ENCODE peak calls at places on chromosomes 2 and 18, in nine cellular contexts. A, U, V, W, T, B, C, J and Y are unnamed samples.
A peak's percentile ranks its signal among the peaks of the same experiment; 100 is the strongest.

GRCh38 chr2:183718246-183718645 is 594.0 kb downstream of the NUP35 start:
- DNase-seq in A (no peak), U (no peak), V (no peak), W (no peak), T (no peak), B (no peak), C (no peak), J (no peak), Y (no peak)

GRCh38 chr2:242098445-242099128 is 229.1 kb downstream of the RTP5 start:
- DNase-seq in A (no peak), U (no peak), V (no peak), W (peak; percentile 40), T (no peak), B (no peak), C (no peak), J (no peak), Y (no peak)

GRCh38 chr2:143128681-143129580 is at the start of gene ARHGAP15:
- DNase-seq in A (no peak), U (no peak), V (no peak), W (peak; percentile 91), T (no peak), B (no peak), C (no peak), J (no peak), Y (peak; percentile 44)

GRCh38 chr2:128308889-128309288 is 9.8 kb downstream of the HS6ST1 start:
- DNase-seq in A (no peak), U (no peak), V (no peak), W (no peak), T (no peak), B (peak; percentile 30), C (no peak), J (no peak), Y (peak; percentile 39)

GRCh38 chr2:181715033-181715630 is 34.8 kb upstream of the NEUROD1 start:
- DNase-seq in A (peak; percentile 77), U (peak; percentile 52), V (peak; percentile 50), W (peak; percentile 78), T (peak; percentile 37), B (no peak), C (peak; percentile 28), J (peak; percentile 87), Y (peak; percentile 42)

GRCh38 chr2:127675335-127676261 is at the start of gene LIMS2:
- DNase-seq in A (no peak), U (peak; percentile 46), V (peak; percentile 66), W (no peak), T (peak; percentile 74), B (peak; percentile 80), C (no peak), J (peak; percentile 70), Y (peak; percentile 71)

GRCh38 chr2:50746526-50746925 is 285.4 kb downstream of the NRXN1 start:
- DNase-seq in A (peak; percentile 22), U (no peak), V (no peak), W (peak; percentile 46), T (no peak), B (no peak), C (no peak), J (peak; percentile 40), Y (peak; percentile 50)

GRCh38 chr2:69997296-69998184 is 36.1 kb upstream of the ASPRV1 start:
- DNase-seq in A (no peak), U (no peak), V (peak; percentile 83), W (no peak), T (peak; percentile 47), B (no peak), C (peak; percentile 87), J (no peak), Y (no peak)

GRCh38 chr2:201795608-201796477 is 10.5 kb upstream of the CDK15 start:
- DNase-seq in A (peak; percentile 26), U (no peak), V (no peak), W (peak; percentile 19), T (no peak), B (no peak), C (no peak), J (peak; percentile 78), Y (no peak)

GRCh38 chr18:63511285-63511684 is 30.9 kb upstream of the SERPINB12 start:
- DNase-seq in A (peak; percentile 37), U (no peak), V (no peak), W (peak; percentile 7), T (no peak), B (no peak), C (no peak), J (peak; percentile 76), Y (no peak)

GRCh38 chr2:55311444-55311870 is 42.4 kb upstream of the MTIF2 start:
- DNase-seq in A (no peak), U (no peak), V (no peak), W (peak; percentile 8), T (no peak), B (no peak), C (no peak), J (no peak), Y (no peak)

GRCh38 chr18:56545539-56545938 is 92.9 kb downstream of the TXNL1 start:
- DNase-seq in A (no peak), U (no peak), V (no peak), W (no peak), T (no peak), B (no peak), C (no peak), J (no peak), Y (no peak)

GRCh38 chr2:98882971-98883779 is 52.9 kb downstream of the CRACDL start:
- DNase-seq in A (no peak), U (no peak), V (no peak), W (no peak), T (no peak), B (peak; percentile 38), C (no peak), J (no peak), Y (no peak)

GRCh38 chr2:72862239-72862988 is 24.8 kb upstream of the SPR start:
- DNase-seq in A (peak; percentile 82), U (peak; percentile 85), V (peak; percentile 93), W (peak; percentile 65), T (peak; percentile 88), B (peak; percentile 93), C (peak; percentile 56), J (peak; percentile 96), Y (peak; percentile 88)
- H3K4me3 ChIP-seq in A (peak overlapping the region; percentile 51), U (no peak overlapping the region), V (peak overlapping the region; percentile 47), W (no peak overlapping the region), T (peak overlapping the region; percentile 31), B (no peak overlapping the region), C (peak overlapping the region; percentile 68), J (peak overlapping the region; percentile 46), Y (peak overlapping the region; percentile 15)

GRCh38 chr2:239354791-239355136 is 46.1 kb downstream of the HDAC4 start:
- DNase-seq in A (no peak), U (no peak), V (no peak), W (no peak), T (no peak), B (no peak), C (no peak), J (no peak), Y (no peak)

GRCh38 chr2:239354132-239354790 is 46.6 kb downstream of the HDAC4 start:
- DNase-seq in A (no peak), U (no peak), V (no peak), W (no peak), T (no peak), B (no peak), C (no peak), J (no peak), Y (no peak)

GRCh38 chr2:239355139-239355538 is 45.7 kb downstream of the HDAC4 start:
- DNase-seq in A (no peak), U (no peak), V (no peak), W (no peak), T (no peak), B (no peak), C (no peak), J (no peak), Y (no peak)

GRCh38 chr2:239353697-239354096 is 47.1 kb downstream of the HDAC4 start:
- DNase-seq in A (peak; percentile 54), U (no peak), V (no peak), W (no peak), T (no peak), B (no peak), C (no peak), J (no peak), Y (no peak)

DNA sequence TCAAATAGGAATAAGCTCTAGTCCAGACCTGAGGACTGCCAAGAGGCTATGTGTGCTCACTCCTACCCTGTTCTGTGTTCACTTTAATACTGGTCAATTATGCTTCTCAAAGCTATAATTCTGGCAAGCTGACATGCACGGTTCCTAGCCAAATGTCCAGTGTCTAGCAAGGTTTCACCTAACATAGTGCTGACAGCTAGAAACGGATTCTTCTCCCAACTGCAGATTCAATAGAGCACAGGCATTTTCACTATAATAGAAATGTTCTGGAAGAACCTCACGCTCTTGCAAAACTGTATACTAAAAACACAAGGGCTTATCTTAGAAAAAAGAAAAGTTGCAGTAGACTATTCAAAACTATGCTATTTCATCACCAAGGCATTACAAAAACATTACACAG is 45.1 kb downstream of the HDAC4 start:
- DNase-seq in A (no peak), U (no peak), V (no peak), W (no peak), T (no peak), B (no peak), C (no peak), J (no peak), Y (no peak)
- H3K4me1 ChIP-seq in A (peaks cover 16% of the 10 kb centered on the region), U (no peaks in the 10 kb centered on the region), V (peaks cover 19% of the 10 kb centered on the region), W (no peaks in the 10 kb centered on the region), T (peaks cover 34% of the 10 kb centered on the region), B (peaks cover 4% of the 10 kb centered on the region), C (peaks cover 3% of the 10 kb centered on the region), J (peaks cover 3% of the 10 kb centered on the region), Y (peaks cover 24% of the 10 kb centered on the region)

DNA sequence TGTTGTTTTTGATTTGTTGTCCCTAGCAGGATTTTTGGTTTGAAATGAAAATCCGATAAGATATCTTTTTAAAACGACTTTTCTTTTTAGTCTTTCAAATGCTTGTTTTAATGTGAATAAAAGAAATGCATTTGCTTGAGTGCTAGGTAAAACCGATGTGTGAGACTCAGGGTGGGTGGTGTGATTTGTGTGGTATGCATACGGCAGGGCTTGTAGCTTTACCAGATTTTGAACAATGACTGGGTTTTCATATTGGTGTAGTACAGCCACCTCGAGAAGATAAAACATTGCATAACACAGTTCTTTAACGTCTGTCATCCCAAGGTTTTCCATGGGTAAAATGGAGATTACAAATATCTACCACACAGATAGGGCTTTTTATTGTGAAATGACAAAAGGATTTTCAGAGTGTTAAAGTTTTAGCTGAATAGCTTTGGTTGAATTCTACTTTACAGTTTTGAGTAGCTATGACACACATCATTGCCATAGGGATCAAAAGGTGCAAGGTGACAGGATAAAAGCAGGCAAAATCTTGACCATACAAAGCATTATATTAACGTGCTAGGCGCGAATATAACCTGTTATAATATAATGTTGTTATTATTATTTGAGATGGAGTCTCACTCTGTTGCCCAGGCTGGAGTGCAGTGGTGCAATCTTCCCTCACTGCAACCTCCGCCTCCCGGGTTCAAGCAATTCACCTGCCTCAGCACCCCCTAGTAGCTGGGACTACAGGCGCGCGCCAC is 824 bp upstream of the ZNF638 start:
- DNase-seq in A (peak; percentile 24), U (no peak), V (no peak), W (no peak), T (no peak), B (no peak), C (no peak), J (no peak), Y (no peak)
- H3K4me3 ChIP-seq in A (no peak overlapping the region), U (peak overlapping the region; percentile 95), V (peak overlapping the region; percentile 93), W (peak overlapping the region; percentile 91), T (peak overlapping the region; percentile 99), B (peak overlapping the region; percentile 88), C (no peak overlapping the region), J (peak overlapping the region; percentile 86), Y (peak overlapping the region; percentile 86)

DNA sequence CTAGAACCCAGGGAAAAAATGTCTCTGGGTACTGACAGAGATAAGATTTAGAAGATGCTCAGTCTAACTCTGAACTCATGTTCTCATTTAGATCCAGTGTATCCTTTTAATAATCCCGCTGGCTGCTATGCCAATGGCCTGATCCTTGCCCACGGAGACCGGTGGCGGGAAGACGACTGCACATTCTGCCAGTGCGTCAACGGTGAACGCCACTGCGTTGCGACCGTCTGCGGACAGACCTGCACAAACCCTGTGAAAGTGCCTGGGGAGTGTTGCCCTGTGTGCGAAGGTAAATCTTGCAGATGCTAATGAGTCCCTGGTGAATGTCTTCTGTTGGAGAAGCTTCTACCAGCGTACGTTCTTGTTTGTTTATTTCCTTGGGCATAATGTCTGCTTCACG is 118.6 kb downstream of the FEZ2 start:
- DNase-seq in A (no peak), U (no peak), V (no peak), W (no peak), T (no peak), B (no peak), C (no peak), J (no peak), Y (no peak)
- H3K4me1 ChIP-seq in A (peaks cover 30% of the 10 kb centered on the region), U (no peaks in the 10 kb centered on the region), V (peaks cover 44% of the 10 kb centered on the region), W (peaks cover 9% of the 10 kb centered on the region), T (peaks cover 26% of the 10 kb centered on the region), B (peaks cover 27% of the 10 kb centered on the region), C (peaks cover 33% of the 10 kb centered on the region), J (no peaks in the 10 kb centered on the region), Y (no peaks in the 10 kb centered on the region)